ENCODE peak calls at places on chromosomes 16 and 17, in four cellular contexts. C, U, Q and D are unnamed samples. For H3K36me3 and H3K4me1, the result is how much of the 10 kb centered on the place peaks cover.

GRCh38 chr17:68455756-68456528 is 1.4 kb downstream of the WIPI1 start:
- DNase-seq in C (no peak), Q (no peak), U (no peak), D (no peak)

GRCh38 chr17:49612721-49613120 is 37.0 kb downstream of the NXPH3 start:
- DNase-seq in Q (no peak), U (no peak), C (no peak), D (no peak)

GRCh38 chr17:47731396-47731795 is 1.6 kb upstream of the TBX21 start:
- DNase-seq in U (no peak), Q (no peak), C (no peak), D (no peak)

GRCh38 chr17:27674335-27674734 is 43.3 kb downstream of the LGALS9 start:
- DNase-seq in U (no peak), Q (no peak), C (peak), D (no peak)

GRCh38 chr16:89357460-89357859 is 132.9 kb downstream of the ANKRD11 start:
- DNase-seq in Q (no peak), C (no peak), U (peak), D (no peak)

GRCh38 chr17:30318190-30318589 is 15.7 kb downstream of the TMIGD1 start:
- DNase-seq in C (no peak), Q (no peak), U (no peak), D (no peak)

GRCh38 chr17:58336456-58337094 is 8.0 kb upstream of the TSPOAP1 start:
- DNase-seq in C (no peak), Q (no peak), U (no peak), D (peak)

GRCh38 chr16:57299009-57299718 is 14.7 kb upstream of the PLLP start:
- DNase-seq in Q (no peak), U (no peak), C (peak), D (peak)

GRCh38 chr17:35429702-35430101 is 2.6 kb downstream of the SLFN12 start:
- DNase-seq in Q (no peak), C (no peak), U (no peak), D (no peak)

GRCh38 chr17:35089846-35090193 is 26.3 kb upstream of the RFFL start:
- DNase-seq in C (no peak), U (no peak), Q (peak), D (no peak)

GRCh38 chr16:46687486-46687885 is 1.5 kb downstream of the VPS35 start:
- DNase-seq in Q (no peak), C (no peak), U (no peak), D (no peak)

GRCh38 chr16:8912793-8913192 is 30.6 kb downstream of the LITAFD start:
- DNase-seq in U (no peak), Q (no peak), C (no peak), D (no peak)

GRCh38 chr16:20944861-20945390 is 44.4 kb downstream of the LYRM1 start:
- DNase-seq in C (no peak), U (no peak), Q (no peak), D (no peak)

GRCh38 chr17:32356750-32357149 is 6.8 kb downstream of the ZNF207 start:
- DNase-seq in Q (no peak), C (no peak), U (no peak), D (no peak)

GRCh38 chr17:8436169-8436932 is 667 bp downstream of the NDEL1 start:
- DNase-seq in U (peak), Q (no peak), C (no peak), D (peak)

GRCh38 chr16:13036600-13036999 is 135.2 kb downstream of the SHISA9 start:
- DNase-seq in U (peak), Q (peak), C (peak), D (no peak)

GRCh38 chr17:21295036-21295952 is 10.8 kb downstream of the MAP2K3 start:
- DNase-seq in C (no peak), Q (no peak), U (no peak), D (no peak)

GRCh38 chr17:31488982-31489294 is 97.5 kb downstream of the RAB11FIP4 start:
- DNase-seq in U (no peak), C (no peak), Q (no peak), D (no peak)

GRCh38 chr16:56859636-56860035 is 5.4 kb upstream of the SLC12A3 start:
- DNase-seq in C (no peak), U (no peak), Q (no peak), D (no peak)

GRCh38 chr17:61072648-61073047 is 327.0 kb upstream of the TBX2 start:
- DNase-seq in U (no peak), Q (no peak), C (no peak), D (no peak)

GRCh38 chr17:38864636-38865398 is 5.0 kb upstream of the LASP1 start:
- DNase-seq in Q (no peak), U (no peak), C (no peak), D (no peak)

GRCh38 chr16:83906690-83907089 is 7.8 kb downstream of the MLYCD start:
- DNase-seq in C (no peak), Q (no peak), U (no peak), D (no peak)

GRCh38 chr17:6555331-6556120 is 829 bp downstream of the PITPNM3 start:
- DNase-seq in U (peak), C (peak), Q (no peak), D (no peak)

GRCh38 chr16:3530371-3530914 is 29.6 kb downstream of the CLUAP1 start:
- DNase-seq in Q (no peak), U (no peak), C (no peak), D (no peak)

GRCh38 chr16:22077700-22078313 is 14.5 kb upstream of the VWA3A start:
- DNase-seq in U (peak), C (peak), Q (peak), D (no peak)

GRCh38 chr17:38572665-38573365 is 32.9 kb downstream of the SRCIN1 start:
- DNase-seq in Q (no peak), C (no peak), U (peak), D (no peak)

GRCh38 chr16:82726306-82726705 is 99.5 kb downstream of the CDH13 start:
- DNase-seq in Q (no peak), C (no peak), U (no peak), D (no peak)

GRCh38 chr17:73644145-73645049 is at the start of gene SDK2:
- DNase-seq in C (peak), U (peak), Q (no peak), D (no peak)

GRCh38 chr16:58814348-58814801 is 80.3 kb upstream of the GOT2 start:
- DNase-seq in Q (no peak), C (peak), U (peak), D (no peak)

GRCh38 chr17:80474231-80474932 is 2.0 kb downstream of the NPTX1 start:
- DNase-seq in C (no peak), U (no peak), Q (no peak), D (peak)

GRCh38 chr17:17675925-17676534 is 5.2 kb upstream of the RAI1 start:
- DNase-seq in C (no peak), U (no peak), Q (no peak), D (no peak)

GRCh38 chr17:27245230-27245696 is 48.7 kb upstream of the WSB1 start:
- DNase-seq in C (peak), U (peak), Q (peak), D (peak)

GRCh38 chr16:68272501-68273209 is 8.3 kb downstream of the SLC7A6 start:
- DNase-seq in C (no peak), Q (no peak), U (no peak), D (no peak)
- H3K36me3 ChIP-seq in C (under half), Q (under half), U (under half), D (under half)

GRCh38 chr17:40074871-40075215 is 12.1 kb downstream of the THRA start:
- DNase-seq in U (no peak), C (no peak), Q (no peak), D (no peak)
- H3K4me1 ChIP-seq in U (under half), C (under half), Q (under half), D (under half)

GRCh38 chr16:10846213-10846998 is 27.8 kb upstream of the TVP23A start:
- DNase-seq in Q (no peak), C (no peak), U (no peak), D (no peak)
- H3K27ac ChIP-seq in Q (no peak), C (no peak), U (no peak), D (no peak)

DNA sequence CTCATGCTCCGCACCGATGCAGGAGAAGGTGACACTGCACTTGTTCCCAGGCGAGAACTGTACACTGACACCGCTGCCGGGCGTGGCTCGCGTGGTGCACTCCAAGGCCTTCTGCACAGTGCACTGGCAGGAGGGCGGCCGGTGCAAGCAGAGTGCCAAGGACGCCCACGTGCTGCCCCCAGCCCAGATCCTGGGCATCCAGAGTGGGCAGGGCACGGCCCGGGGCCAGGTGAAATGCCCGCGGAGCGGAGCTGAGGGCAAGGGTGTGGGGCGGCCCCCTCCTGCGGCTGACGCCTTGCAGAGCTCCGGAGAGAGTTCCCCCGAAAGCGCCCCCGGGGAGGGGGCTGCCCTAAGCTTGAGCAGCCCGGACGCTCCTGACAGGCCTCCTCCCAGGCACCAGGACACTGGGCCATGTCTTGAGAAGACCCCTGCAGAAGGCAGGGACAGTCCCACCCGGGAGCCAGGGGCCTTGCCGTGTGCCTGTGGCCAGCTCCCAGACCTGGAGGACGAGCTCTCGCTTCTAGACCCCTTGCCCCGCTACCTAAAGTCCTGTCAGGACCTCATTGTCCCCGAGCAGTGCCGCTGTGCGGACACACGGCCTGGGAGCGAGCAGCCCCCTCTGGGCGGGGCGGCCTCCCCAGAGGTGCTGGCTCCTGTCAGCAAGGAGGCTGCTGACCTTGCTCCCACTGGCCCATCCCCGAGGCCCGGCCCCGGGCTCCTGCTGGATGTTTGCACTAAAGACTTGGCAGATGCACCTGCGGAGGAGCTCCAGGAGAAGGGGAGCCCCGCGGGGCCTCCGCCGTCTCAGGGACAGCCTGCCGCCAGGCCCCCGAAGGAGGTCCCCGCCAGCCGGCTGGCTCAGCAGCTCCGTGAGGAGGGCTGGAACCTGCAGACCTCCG is 21.9 kb upstream of the JPT2 start:
- DNase-seq in Q (no peak), U (no peak), C (no peak), D (no peak)
- H3K36me3 ChIP-seq in Q (under half), U (half or more), C (under half), D (half or more)

GRCh38 chr16:66512589-66513404 is 37.1 kb downstream of the TK2 start:
- DNase-seq in C (no peak), U (no peak), Q (no peak), D (peak)

GRCh38 chr16:66510711-66511614 is 39.0 kb downstream of the TK2 start:
- DNase-seq in C (no peak), U (no peak), Q (no peak), D (peak)

GRCh38 chr16:66509576-66509975 is 40.3 kb downstream of the TK2 start:
- DNase-seq in C (no peak), U (no peak), Q (no peak), D (peak)

GRCh38 chr16:66510298-66510697 is 39.6 kb downstream of the TK2 start:
- DNase-seq in U (no peak), C (no peak), Q (no peak), D (peak)

GRCh38 chr16:66511615-66512500 is 38.1 kb downstream of the TK2 start:
- DNase-seq in C (peak), U (no peak), Q (no peak), D (peak)
- H3K4me1 ChIP-seq in C (under half), U (under half), Q (under half), D (under half)

GRCh38 chr17:50949128-50950001 is 83.2 kb upstream of the TOB1 start:
- DNase-seq in U (no peak), C (no peak), Q (no peak), D (peak)
- H3K27ac ChIP-seq in U (no peak), C (no peak), Q (no peak), D (peak)